ENCODE peak calls at places on chromosome 17, in nine cellular contexts. L is suprapubic skin; Y is brain microvascular endothelial cell; U is mammary epithelial cell; K is OCI-LY7; O is GM23338; G is body of pancreas; M is CD8-positive, alpha-beta memory T cell; B is CD4-positive, alpha-beta memory T cell. C is an unnamed sample.

GRCh38 chr17:77423589-77424451 is 283.1 kb downstream of the SEC14L1 start:
- DNase-seq in L (peak; percentile 93), Y (peak; percentile 87), U (peak; percentile 90), K (no peak), O (no peak), G (peak; percentile 80), M (no peak), B (no peak), C (no peak)

GRCh38 chr17:27457731-27458523 is 1.7 kb downstream of the KSR1 start:
- DNase-seq in L (no peak), Y (no peak), U (no peak), K (no peak), O (peak; percentile 45), G (no peak), M (no peak), B (no peak), C (no peak)

GRCh38 chr17:67679721-67680120 is 38.0 kb upstream of the NOL11 start:
- DNase-seq in L (no peak), Y (no peak), U (no peak), K (no peak), O (no peak), G (no peak), M (no peak), B (no peak), C (no peak)

GRCh38 chr17:32568673-32569072 is 81.9 kb downstream of the CDK5R1 start:
- DNase-seq in L (no peak), Y (no peak), U (no peak), K (no peak), O (no peak), G (no peak), M (no peak), B (no peak), C (no peak)

GRCh38 chr17:56629450-56630187 is 36.1 kb downstream of the NOG start:
- DNase-seq in L (no peak), Y (peak; percentile 11), U (no peak), K (no peak), O (peak; percentile 83), G (no peak), M (no peak), B (no peak), C (no peak)

GRCh38 chr17:34235389-34236028 is 19.6 kb upstream of the CCL2 start:
- DNase-seq in L (no peak), Y (no peak), U (no peak), K (no peak), O (no peak), G (peak; percentile 56), M (no peak), B (no peak), C (no peak)

GRCh38 chr17:61689610-61690180 is 98.7 kb upstream of the NACA2 start:
- DNase-seq in L (no peak), Y (peak; percentile 21), U (peak; percentile 12), K (no peak), O (no peak), G (no peak), M (no peak), B (no peak), C (no peak)

GRCh38 chr17:38815576-38816193 is 9.4 kb downstream of the CWC25 start:
- DNase-seq in L (no peak), Y (peak; percentile 79), U (peak; percentile 46), K (no peak), O (peak; percentile 39), G (no peak), M (no peak), B (peak; percentile 8), C (no peak)

GRCh38 chr17:43532581-43532980 is 13.6 kb downstream of the ETV4 start:
- DNase-seq in L (no peak), Y (no peak), U (no peak), K (no peak), O (no peak), G (no peak), M (no peak), B (no peak), C (no peak)

GRCh38 chr17:43587647-43588046 is 41.5 kb upstream of the ETV4 start:
- DNase-seq in L (no peak), Y (no peak), U (no peak), K (no peak), O (no peak), G (no peak), M (no peak), B (no peak), C (no peak)

GRCh38 chr17:4968916-4969550 is 1.4 kb upstream of the SPAG7 start:
- DNase-seq in L (no peak), Y (peak; percentile 80), U (peak; percentile 80), K (no peak), O (no peak), G (no peak), M (no peak), B (no peak), C (no peak)

GRCh38 chr17:82267575-82268379 is 5.7 kb downstream of the CSNK1D start:
- DNase-seq in L (peak; percentile 96), Y (peak; percentile 95), U (peak; percentile 86), K (no peak), O (no peak), G (peak; percentile 96), M (no peak), B (no peak), C (peak; percentile 94)

GRCh38 chr17:67574658-67575293 is 143.0 kb upstream of the NOL11 start:
- DNase-seq in L (no peak), Y (no peak), U (no peak), K (no peak), O (no peak), G (no peak), M (no peak), B (no peak), C (no peak)

GRCh38 chr17:73194514-73195222 is 1.8 kb downstream of the COG1 start:
- DNase-seq in L (no peak), Y (peak; percentile 25), U (no peak), K (no peak), O (no peak), G (no peak), M (no peak), B (no peak), C (no peak)

GRCh38 chr17:37770631-37771518 is 26.0 kb upstream of the HNF1B start:
- DNase-seq in L (no peak), Y (peak; percentile 63), U (peak; percentile 49), K (peak; percentile 6), O (peak; percentile 85), G (peak; percentile 86), M (no peak), B (no peak), C (no peak)

GRCh38 chr17:56599093-56599492 is 5.6 kb downstream of the NOG start:
- DNase-seq in L (no peak), Y (no peak), U (no peak), K (no peak), O (no peak), G (no peak), M (no peak), B (no peak), C (no peak)

GRCh38 chr17:80388175-80388574 is 26.8 kb upstream of the ENDOV start:
- DNase-seq in L (no peak), Y (no peak), U (no peak), K (no peak), O (peak; percentile 36), G (no peak), M (no peak), B (no peak), C (no peak)
- H3K27ac ChIP-seq in L (no peak overlapping the region), Y (no peak overlapping the region), U (no peak overlapping the region), K (no peak overlapping the region), O (no peak overlapping the region), G (no peak overlapping the region), M (no peak overlapping the region), B (no peak overlapping the region), C (no peak overlapping the region)

DNA sequence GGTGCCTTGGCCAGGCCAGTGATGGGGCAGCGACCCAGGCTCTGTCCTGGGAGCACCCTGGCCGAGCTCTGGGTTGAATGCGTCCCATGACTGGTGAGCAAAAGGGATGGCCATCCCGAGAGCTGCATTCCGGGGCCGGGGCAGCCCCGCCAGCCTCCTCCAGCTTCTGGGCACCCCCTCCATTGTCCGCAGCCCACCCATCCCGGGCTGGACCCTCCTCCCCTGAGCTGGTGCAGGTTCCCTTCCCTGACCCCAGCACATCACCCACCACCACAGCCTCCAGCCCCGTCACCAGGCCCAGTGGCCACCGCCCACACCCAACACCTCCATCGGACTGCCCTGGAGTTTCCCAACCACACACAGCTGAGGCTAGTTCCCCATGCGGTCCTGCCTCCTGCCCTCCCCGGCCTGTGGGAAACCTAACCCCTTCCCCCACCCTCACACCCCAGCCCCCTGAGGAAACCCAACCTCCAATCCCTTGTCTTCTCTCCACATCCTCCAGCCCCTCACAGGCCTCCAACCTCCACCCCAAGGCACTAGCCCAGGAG is 16.2 kb upstream of the PVALEF start:
- DNase-seq in L (no peak), Y (no peak), U (no peak), K (no peak), O (no peak), G (no peak), M (no peak), B (no peak), C (no peak)
- H3K27ac ChIP-seq in L (no peak overlapping the region), Y (no peak overlapping the region), U (no peak overlapping the region), K (no peak overlapping the region), O (no peak overlapping the region), G (no peak overlapping the region), M (no peak overlapping the region), B (no peak overlapping the region), C (no peak overlapping the region)

DNA sequence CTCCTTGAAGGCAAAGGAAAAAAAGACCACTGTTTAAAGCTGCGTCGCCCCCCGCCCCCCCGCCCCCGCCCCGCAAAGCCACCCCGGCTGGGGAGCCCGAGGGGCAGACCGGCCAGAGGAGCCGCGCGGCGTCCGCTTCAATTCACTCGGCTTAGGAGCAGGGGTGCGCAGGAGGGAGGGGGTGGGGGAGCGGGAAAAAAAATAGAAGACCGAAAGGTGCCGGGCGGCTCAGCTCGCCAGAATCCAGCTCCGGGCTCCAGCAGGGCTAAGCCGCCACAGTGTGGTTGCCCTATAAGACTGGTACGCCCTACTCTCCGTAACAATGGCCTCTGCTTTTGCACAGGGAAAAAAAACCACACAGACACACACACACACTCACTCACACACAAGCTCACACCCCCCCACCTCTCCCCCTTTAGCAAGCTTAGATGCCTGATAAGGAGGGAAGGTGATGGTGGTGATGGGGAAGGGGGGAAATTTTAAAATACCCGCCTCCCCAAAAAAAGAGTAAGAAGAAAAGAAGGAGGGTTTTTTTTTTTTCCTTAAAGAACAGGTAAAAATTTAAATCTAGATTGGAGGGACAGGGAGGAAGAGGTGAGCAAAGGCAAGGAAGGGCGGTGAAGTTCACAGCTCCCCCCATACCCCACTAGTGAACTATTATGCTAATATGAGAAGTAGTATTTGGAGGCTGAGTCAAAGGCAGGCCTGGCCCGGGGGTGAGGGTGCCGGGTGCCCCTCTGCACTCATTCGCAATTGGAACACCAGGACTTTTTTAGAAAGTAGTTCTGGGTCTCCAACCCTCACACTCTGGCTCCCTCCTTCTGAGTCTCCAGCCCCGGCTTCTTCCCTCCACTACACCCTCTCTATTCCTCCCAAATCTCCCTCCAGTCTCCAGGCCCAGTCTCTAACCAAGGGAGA is 11.0 kb upstream of the HOXB2 start:
- DNase-seq in L (no peak), Y (no peak), U (peak; percentile 47), K (no peak), O (no peak), G (no peak), M (no peak), B (no peak), C (no peak)
- H3K27ac ChIP-seq in L (peak overlapping the region; percentile 85), Y (no peak overlapping the region), U (peak overlapping the region; percentile 77), K (no peak overlapping the region), O (no peak overlapping the region), G (no peak overlapping the region), M (no peak overlapping the region), B (no peak overlapping the region), C (peak overlapping the region; percentile 36)

DNA sequence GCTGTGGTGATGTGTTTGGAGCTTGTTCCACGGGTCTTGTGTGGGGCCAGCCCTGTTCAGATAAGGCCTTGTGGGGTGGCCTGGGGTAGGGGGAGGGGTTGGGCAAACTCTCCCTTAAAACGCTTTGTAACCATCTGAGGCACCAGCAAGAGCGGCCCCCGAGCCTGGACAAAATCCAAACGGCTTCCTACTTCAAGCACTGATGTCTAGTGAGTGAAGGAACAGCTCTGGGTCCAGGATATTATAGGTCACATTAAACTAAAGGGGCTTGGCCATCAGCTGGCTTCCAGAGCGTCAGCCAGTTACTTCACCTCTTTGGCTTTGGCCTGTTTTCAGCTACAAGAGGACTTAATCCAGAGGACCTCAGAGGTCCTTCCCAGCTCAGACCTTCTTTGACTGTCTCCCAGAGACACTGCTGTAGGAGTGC is 11.9 kb downstream of the SERPINF1 start:
- DNase-seq in L (no peak), Y (no peak), U (no peak), K (no peak), O (no peak), G (no peak), M (no peak), B (no peak), C (no peak)
- H3K27ac ChIP-seq in L (peak overlapping the region; percentile 71), Y (no peak overlapping the region), U (no peak overlapping the region), K (no peak overlapping the region), O (no peak overlapping the region), G (no peak overlapping the region), M (no peak overlapping the region), B (no peak overlapping the region), C (no peak overlapping the region)

C was measured in RWPE2.